ENCODE peak calls at places on chromosomes 6 and 20, in four cellular contexts. K is fibroblast of gingiva, M is pancreas, I is GM12865. E is an unnamed sample.

GRCh38 chr6:7912736-7913517 is 2.3 kb upstream of the TXNDC5 start:
- DNase-seq in I (no peak), K (no peak), M (no peak), E (no peak)

GRCh38 chr6:74735304-74735703 is 470.5 kb downstream of the COL12A1 start:
- DNase-seq in K (peak; percentile 99), M (no peak), I (no peak), E (no peak)

GRCh38 chr6:128259036-128259734 is 261.2 kb downstream of the PTPRK start:
- DNase-seq in I (peak; percentile 32), M (no peak), K (no peak), E (no peak)

GRCh38 chr20:64065062-64065972 is 2.3 kb downstream of the TCEA2 start:
- DNase-seq in K (no peak), I (no peak), M (no peak), E (no peak)

GRCh38 chr20:21808863-21809664 is 103.6 kb downstream of the PAX1 start:
- DNase-seq in K (no peak), M (peak; percentile 89), I (peak; percentile 50), E (peak; percentile 70)

GRCh38 chr6:40436685-40437604 is 150.2 kb downstream of the LRFN2 start:
- DNase-seq in M (no peak), I (no peak), K (no peak), E (no peak)

GRCh38 chr20:21182832-21183563 is 57.1 kb downstream of the KIZ start:
- DNase-seq in K (peak; percentile 85), I (no peak), M (no peak), E (no peak)

GRCh38 chr6:5747379-5747778 is 259.3 kb downstream of the NRN1 start:
- DNase-seq in I (no peak), M (no peak), K (no peak), E (no peak)

GRCh38 chr20:62366370-62367135 is 559 bp downstream of the LAMA5 start:
- DNase-seq in K (no peak), M (no peak), I (no peak), E (peak; percentile 91)

E was measured in HuH-7.5.